ENCODE peak calls at places on chromosomes 4 and X, in five cellular contexts. U is HCT116, B is H1, V is HepG2, O is K562. K is an unnamed sample.
A peak's percentile ranks its signal among the peaks of the same experiment; 100 is the strongest.

GRCh38 chr4:117134386-117134785 is 49.0 kb upstream of the TRAM1L1 start:
- DNase-seq in O (peak; percentile 8), U (peak; percentile 67), V (peak; percentile 20), B (no peak), K (peak; percentile 0)

GRCh38 chr4:71692963-71693362 is 90.9 kb downstream of the GC start:
- DNase-seq in U (no peak), V (no peak), O (no peak), B (no peak), K (no peak)

GRCh38 chr4:28639747-28640146 is 1779.1 kb downstream of the STIM2 start:
- DNase-seq in U (no peak), B (no peak), V (no peak), O (no peak), K (no peak)

GRCh38 chr4:108199881-108200280 is 31.1 kb upstream of the LEF1 start:
- DNase-seq in B (no peak), O (no peak), V (no peak), U (no peak), K (no peak)

GRCh38 chr4:2662598-2662997 is 93.5 kb downstream of the TNIP2 start:
- DNase-seq in B (no peak), V (no peak), U (no peak), O (no peak), K (no peak)

GRCh38 chrX:72307646-72308051 is 1.9 kb upstream of the CITED1 start:
- DNase-seq in B (no peak), O (peak; percentile 2), U (no peak), V (no peak), K (no peak)

GRCh38 chrX:117835034-117835433 is 281.6 kb downstream of the KLHL13 start:
- DNase-seq in B (no peak), U (no peak), V (no peak), O (no peak), K (no peak)

GRCh38 chrX:86051741-86052140 is 4.4 kb upstream of the CHM start:
- DNase-seq in B (no peak), O (no peak), V (no peak), U (no peak), K (no peak)

GRCh38 chrX:151970661-151971060 is 3.8 kb downstream of the GABRE start:
- DNase-seq in V (peak; percentile 90), O (no peak), U (no peak), B (no peak), K (no peak)

DNA sequence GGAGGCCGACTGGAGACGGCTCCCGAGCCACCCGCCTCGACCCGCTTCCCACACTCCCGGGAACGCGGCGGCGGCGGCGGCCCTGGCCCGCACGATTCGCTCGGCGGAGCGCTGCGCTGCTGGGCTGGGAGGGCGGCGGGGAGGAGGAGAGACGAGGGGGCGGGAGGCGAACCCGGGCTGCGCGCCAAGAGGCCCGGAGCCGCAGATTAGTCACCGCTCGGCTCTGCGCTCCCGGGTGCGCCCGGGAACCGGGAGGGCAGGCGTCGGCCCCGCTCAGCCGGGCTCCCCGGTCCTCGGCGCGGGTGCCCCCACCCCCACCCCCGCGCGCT is 11.2 kb upstream of the BCOR start:
- DNase-seq in V (no peak), U (no peak), B (no peak), O (peak; percentile 85), K (no peak)
- TF ChIP-seq POLR2A in V (no peak), U (no peak), B (no peak), O (no peak), K (no peak)

DNA sequence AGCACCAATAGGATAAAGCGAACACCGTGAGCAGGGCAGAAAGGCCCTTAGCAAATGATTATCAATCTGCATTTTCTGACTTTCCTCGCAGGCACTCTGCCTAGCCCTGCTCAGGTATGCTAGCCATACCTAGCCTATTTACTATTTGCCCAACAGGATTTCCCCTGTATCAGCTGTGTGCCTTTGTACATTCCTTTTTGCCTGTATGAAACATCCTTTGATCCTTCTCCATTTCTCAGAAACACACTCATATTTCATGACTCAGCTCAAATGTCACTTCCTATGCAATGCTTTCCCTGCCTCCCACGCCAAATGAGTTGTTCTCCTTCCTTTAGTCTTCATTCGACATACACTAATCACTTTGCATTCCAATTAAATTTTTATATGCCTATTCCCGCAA is 37.2 kb downstream of the PCDH7 start:
- DNase-seq in B (no peak), V (no peak), O (peak; percentile 2), U (peak; percentile 98), K (no peak)
- TF ChIP-seq JUND in B (no peak), V (no peak), O (no peak), U (no peak), K (no peak)

DNA sequence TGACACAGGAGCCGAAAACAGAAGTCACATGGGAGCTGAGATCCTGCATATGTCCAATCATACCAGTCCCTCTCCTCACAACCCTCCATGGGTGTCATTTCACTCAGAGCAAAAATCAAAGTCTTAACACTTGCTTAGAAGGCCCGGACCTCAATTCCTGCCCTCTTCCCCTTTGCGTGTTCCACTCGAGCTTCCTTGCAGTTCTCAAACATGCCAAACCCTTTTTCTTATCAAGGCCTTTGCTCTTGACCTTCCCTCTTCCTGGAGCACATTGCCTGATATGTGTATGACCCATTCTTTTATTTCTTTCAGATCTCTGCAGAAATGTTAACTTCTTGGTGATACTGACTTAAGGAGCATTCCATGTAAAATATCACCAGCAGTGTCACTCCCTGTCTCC is 87.0 kb upstream of the USP38 start:
- DNase-seq in B (no peak), U (no peak), O (no peak), V (no peak), K (no peak)
- TF ChIP-seq POLR2A in B (no peak), U (no peak), O (no peak), V (no peak), K (no peak)

GRCh38 chr4:22514001-22514400 is 1.9 kb downstream of the ADGRA3 start:
- DNase-seq in V (peak; percentile 35), U (no peak), B (no peak), O (no peak), K (no peak)

GRCh38 chr4:22515145-22515887 is 550 bp downstream of the ADGRA3 start:
- DNase-seq in V (peak; percentile 86), O (peak; percentile 20), B (no peak), U (no peak), K (no peak)

GRCh38 chr4:22514431-22514830 is 1.4 kb downstream of the ADGRA3 start:
- DNase-seq in V (no peak), U (no peak), O (no peak), B (no peak), K (no peak)

GRCh38 chr4:22512306-22512705 is 3.6 kb downstream of the ADGRA3 start:
- DNase-seq in V (no peak), U (no peak), O (no peak), B (no peak), K (no peak)

DNA sequence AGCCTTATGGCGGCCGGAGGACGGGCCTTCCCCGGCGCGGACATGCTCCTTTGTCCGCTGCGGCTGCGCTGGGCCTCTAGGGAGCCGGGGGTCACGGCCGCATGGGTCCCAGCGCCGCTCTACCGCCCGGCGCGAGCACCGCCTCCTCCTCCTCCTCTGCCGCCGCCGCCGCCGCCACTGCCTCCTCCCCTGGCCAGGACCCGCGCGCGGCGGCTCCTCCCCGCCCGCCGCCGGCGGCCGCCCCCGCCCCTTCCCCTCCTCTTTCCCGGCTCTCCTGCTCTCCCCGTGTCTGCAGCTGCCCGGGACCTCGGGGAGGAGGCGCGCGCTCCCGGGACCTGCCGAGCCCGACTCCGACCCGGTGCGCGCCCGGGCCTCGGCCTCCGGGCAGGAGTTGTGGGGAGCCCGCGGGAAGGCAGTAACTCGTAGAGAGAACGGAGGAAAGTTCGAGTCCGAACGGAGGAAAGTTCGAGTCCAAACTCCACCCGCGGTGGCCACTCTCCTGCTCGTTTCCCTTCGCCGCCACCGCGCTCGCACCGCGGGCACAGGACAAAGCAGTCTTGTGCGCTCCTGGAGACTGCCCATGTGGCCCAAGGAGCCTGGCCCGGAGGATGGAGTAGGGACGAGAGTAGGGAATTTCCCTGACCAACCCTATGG is at the start of gene ADGRA3:
- DNase-seq in O (peak; percentile 17), B (no peak), V (peak; percentile 56), U (no peak), K (no peak)
- TF ChIP-seq JUND in O (no peak), B (no peak), V (no peak), U (no peak), K (no peak)

DNA sequence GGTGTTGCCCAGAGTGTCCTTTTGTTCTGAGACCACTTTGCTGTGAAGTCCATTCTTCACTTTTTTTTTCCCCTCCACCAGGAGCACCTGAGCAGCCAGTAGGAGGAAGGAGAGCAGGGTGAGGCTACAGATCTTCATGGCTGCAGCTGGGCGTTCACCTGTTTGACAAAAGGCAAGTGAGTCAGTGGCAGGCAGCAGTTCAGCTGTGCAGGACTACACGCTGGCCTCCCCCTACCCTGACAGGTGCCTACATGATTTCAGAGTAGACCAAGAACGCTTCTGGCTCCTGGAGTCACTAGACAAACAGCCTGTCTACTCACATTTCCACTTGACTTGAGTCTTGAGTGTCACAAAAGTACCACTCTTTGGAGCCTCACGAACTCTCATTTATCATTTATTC is 2.0 kb downstream of the FGFBP1 start:
- DNase-seq in U (no peak), V (no peak), O (no peak), B (no peak), K (no peak)
- TF ChIP-seq POLR2A in U (no peak), V (no peak), O (no peak), B (no peak), K (no peak)

DNA sequence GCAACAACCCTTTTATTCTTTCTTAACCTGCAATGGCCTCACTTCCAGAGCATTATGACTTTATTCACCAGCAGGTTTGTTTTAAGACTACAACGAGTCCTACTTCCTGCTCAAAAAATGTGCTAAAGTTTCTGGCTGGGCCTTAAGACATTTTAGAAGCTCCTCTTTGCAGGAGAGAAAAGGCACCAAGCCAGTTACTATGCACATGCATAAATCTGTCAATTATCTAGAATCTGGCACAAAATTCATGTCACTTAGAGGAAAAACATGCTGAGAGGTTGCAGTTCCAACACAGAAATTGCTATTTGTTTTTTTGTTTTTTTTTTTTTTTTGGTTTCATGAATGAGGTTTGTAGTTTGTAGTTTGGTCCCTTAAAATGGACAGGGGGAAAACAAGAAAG is 223.0 kb upstream of the EPHA5 start:
- DNase-seq in O (no peak), B (no peak), U (no peak), V (no peak), K (no peak)
- TF ChIP-seq JUND in O (no peak), B (no peak), U (no peak), V (no peak), K (no peak)

DNA sequence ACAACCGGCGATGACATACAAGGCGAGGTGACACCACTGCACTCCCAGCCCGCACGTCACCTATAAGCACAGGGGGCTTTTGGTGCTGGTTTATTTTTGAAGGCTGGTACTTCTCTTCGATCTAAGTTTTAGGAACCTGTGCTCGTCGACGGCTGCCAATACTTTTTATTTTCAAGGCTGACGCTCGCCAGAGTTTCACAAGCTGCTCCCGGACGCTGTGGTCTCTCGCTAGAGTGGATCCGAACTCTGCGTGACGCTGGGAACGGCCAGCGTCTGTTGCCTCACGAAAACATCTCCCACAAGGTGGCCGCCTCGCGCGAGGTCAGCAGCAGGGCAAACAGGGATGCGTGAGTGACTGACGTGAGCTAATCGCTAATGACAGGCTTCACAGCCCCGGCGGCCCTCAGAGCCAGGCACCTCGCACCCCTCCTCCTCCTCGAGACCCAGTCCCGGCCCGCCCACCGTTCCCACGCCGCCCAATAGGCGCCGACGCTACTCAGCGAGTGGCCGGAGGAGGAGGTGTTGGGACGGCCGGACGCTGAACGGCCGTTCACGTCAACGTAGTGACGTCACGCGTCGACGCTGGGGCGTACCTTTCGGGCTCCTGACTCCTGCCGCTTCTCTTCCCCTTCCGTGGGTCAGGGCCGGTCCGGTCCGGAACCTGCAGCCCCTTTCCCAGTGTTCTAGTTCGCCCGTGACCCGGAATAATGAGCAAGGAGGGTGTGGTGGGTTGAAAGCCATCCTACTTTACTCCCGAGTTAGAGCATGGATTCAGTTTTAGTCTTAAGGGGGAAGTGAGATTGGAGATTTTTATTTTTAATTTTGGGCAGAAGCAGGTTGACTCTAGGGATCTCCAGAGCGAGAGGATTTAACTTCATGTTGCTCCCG is at the start of gene CLCN3:
- DNase-seq in O (peak; percentile 99), B (peak; percentile 84), U (peak; percentile 95), V (peak; percentile 94), K (peak; percentile 93)
- TF ChIP-seq POLR2A in O (peak; percentile 95), B (peak; percentile 86), U (peak; percentile 71), V (peak; percentile 89), K (peak; percentile 94)